ENCODE peak calls at places on chromosomes 2 and 18, in seven cellular contexts. Q is body of pancreas; U is breast epithelium; F is adrenal gland; W is HCT116; D is CD8-positive, alpha-beta memory T cell; O is mammary epithelial cell. B is an unnamed sample.

GRCh38 chr18:23238651-23239349 is 103.5 kb downstream of the CABLES1 start:
- DNase-seq in Q (no peak), U (peak; percentile 56), F (peak; percentile 56), W (no peak), D (no peak), O (no peak), B (no peak)

GRCh38 chr2:170396799-170397459 is 219.0 kb downstream of the MYO3B start:
- DNase-seq in Q (no peak), U (no peak), F (no peak), W (no peak), D (no peak), O (no peak), B (no peak)

GRCh38 chr2:43057026-43057741 is 169.2 kb downstream of the ZFP36L2 start:
- DNase-seq in Q (peak; percentile 77), U (no peak), F (peak; percentile 92), W (no peak), D (no peak), O (no peak), B (no peak)

GRCh38 chr18:46319793-46320192 is 215.6 kb downstream of the HAUS1 start:
- DNase-seq in Q (no peak), U (no peak), F (no peak), W (no peak), D (no peak), O (peak; percentile 17), B (no peak)

GRCh38 chr2:121705390-121705789 is 31.3 kb downstream of the NIFK start:
- DNase-seq in Q (no peak), U (no peak), F (no peak), W (no peak), D (no peak), O (no peak), B (no peak)

GRCh38 chr18:77645170-77645872 is 395.7 kb downstream of the GALR1 start:
- DNase-seq in Q (no peak), U (no peak), F (no peak), W (no peak), D (no peak), O (no peak), B (no peak)

GRCh38 chr2:188897096-188897495 is 77.1 kb upstream of the COL3A1 start:
- DNase-seq in Q (no peak), U (no peak), F (no peak), W (no peak), D (no peak), O (no peak), B (no peak)

GRCh38 chr18:37393945-37394609 is 171.5 kb downstream of the CELF4 start:
- DNase-seq in Q (peak; percentile 63), U (peak; percentile 55), F (peak; percentile 89), W (no peak), D (no peak), O (no peak), B (no peak)

GRCh38 chr18:46067431-46068007 is 4.5 kb downstream of the PSTPIP2 start:
- DNase-seq in Q (peak; percentile 64), U (no peak), F (no peak), W (peak; percentile 43), D (no peak), O (no peak), B (no peak)

GRCh38 chr2:199414465-199414864 is 43.3 kb downstream of the SATB2 start:
- DNase-seq in Q (no peak), U (no peak), F (no peak), W (no peak), D (no peak), O (no peak), B (no peak)
- H3K4me3 ChIP-seq in Q (no peak overlapping the region), U (no peak overlapping the region), F (no peak overlapping the region), W (no peak overlapping the region), D (no peak overlapping the region), O (no peak overlapping the region), B (no peak overlapping the region)

GRCh38 chr18:48137354-48138208 is 207.1 kb upstream of the SMAD2 start:
- DNase-seq in Q (no peak), U (no peak), F (no peak), W (no peak), D (no peak), O (no peak), B (no peak)

GRCh38 chr18:48136544-48137353 is 206.3 kb upstream of the SMAD2 start:
- DNase-seq in Q (peak; percentile 36), U (peak; percentile 60), F (no peak), W (no peak), D (no peak), O (no peak), B (no peak)

GRCh38 chr18:48138660-48139426 is 208.4 kb upstream of the SMAD2 start:
- DNase-seq in Q (peak; percentile 10), U (no peak), F (no peak), W (no peak), D (no peak), O (no peak), B (no peak)

GRCh38 chr18:48139427-48140347 is 209.2 kb upstream of the SMAD2 start:
- DNase-seq in Q (peak; percentile 85), U (peak; percentile 67), F (peak; percentile 83), W (no peak), D (no peak), O (no peak), B (no peak)

DNA sequence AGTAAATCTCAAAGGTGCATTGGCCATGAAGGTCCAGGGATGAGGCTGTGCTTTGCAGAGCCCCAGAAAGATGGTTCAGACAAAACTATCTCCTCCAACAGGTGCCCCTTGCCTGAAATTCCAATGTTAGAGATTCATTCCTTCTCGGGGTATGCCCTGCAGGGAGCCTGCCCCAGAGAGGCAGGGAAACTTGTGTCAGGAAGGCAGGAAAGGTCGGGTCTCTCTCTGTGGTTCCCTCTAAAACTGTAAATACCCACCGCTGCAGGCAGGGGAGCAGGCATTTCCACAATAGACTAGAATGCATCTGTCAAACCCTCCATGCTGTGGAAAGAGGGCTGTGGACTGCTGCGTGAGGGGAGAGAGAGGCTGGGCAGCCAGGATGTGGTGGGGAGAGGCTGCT is 207.8 kb upstream of the SMAD2 start:
- DNase-seq in Q (no peak), U (no peak), F (no peak), W (no peak), D (no peak), O (no peak), B (no peak)
- H3K27me3 ChIP-seq in Q (no peaks in the 10 kb centered on the region), U (no peaks in the 10 kb centered on the region), F (no peaks in the 10 kb centered on the region), W (no peaks in the 10 kb centered on the region), D (peaks cover 8% of the 10 kb centered on the region), O (no peaks in the 10 kb centered on the region), B (peaks cover 16% of the 10 kb centered on the region)

GRCh38 chr2:172564376-172564775 is 8.5 kb downstream of the PDK1 start:
- DNase-seq in Q (no peak), U (no peak), F (no peak), W (no peak), D (no peak), O (peak; percentile 36), B (no peak)

GRCh38 chr2:172561270-172561669 is 5.4 kb downstream of the PDK1 start:
- DNase-seq in Q (no peak), U (no peak), F (no peak), W (no peak), D (no peak), O (no peak), B (no peak)

GRCh38 chr2:172560721-172561120 is 4.8 kb downstream of the PDK1 start:
- DNase-seq in Q (no peak), U (no peak), F (no peak), W (no peak), D (no peak), O (no peak), B (no peak)

GRCh38 chr2:172558372-172558771 is 2.5 kb downstream of the PDK1 start:
- DNase-seq in Q (no peak), U (no peak), F (no peak), W (no peak), D (no peak), O (no peak), B (no peak)

DNA sequence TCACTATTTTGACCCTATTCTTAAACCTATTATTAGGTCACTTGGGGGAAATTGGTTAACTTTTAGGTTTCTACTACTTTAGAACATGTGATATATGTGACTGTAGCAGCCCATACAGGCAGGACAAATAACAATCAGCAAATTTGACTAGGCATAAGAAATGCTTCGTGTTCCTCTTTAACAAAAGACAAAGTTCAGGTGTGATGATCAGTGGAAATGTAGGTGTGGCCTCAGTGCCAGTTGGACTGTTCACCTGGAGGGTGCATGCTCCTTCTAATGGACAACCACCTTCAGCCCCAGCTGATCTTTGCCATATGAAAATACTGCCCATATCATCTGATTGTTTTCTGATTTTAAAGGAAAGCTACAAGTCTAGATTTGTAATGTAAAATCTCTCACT is 6.4 kb downstream of the PDK1 start:
- DNase-seq in Q (no peak), U (no peak), F (no peak), W (no peak), D (no peak), O (no peak), B (no peak)
- H3K36me3 ChIP-seq in Q (no peaks in the 10 kb centered on the region), U (no peaks in the 10 kb centered on the region), F (no peaks in the 10 kb centered on the region), W (peaks cover 20% of the 10 kb centered on the region), D (peaks cover 21% of the 10 kb centered on the region), O (peaks cover 39% of the 10 kb centered on the region), B (peaks cover 67% of the 10 kb centered on the region)

GRCh38 chr2:99707592-99707991 is 217.8 kb upstream of the REV1 start:
- DNase-seq in Q (no peak), U (no peak), F (no peak), W (no peak), D (no peak), O (no peak), B (no peak)

GRCh38 chr2:99706734-99707133 is 216.9 kb upstream of the REV1 start:
- DNase-seq in Q (no peak), U (no peak), F (no peak), W (no peak), D (no peak), O (no peak), B (no peak)

GRCh38 chr2:99709229-99709628 is 219.4 kb upstream of the REV1 start:
- DNase-seq in Q (no peak), U (no peak), F (no peak), W (no peak), D (no peak), O (no peak), B (no peak)

GRCh38 chr2:99710720-99711612 is 221.1 kb upstream of the REV1 start:
- DNase-seq in Q (no peak), U (peak; percentile 59), F (no peak), W (no peak), D (no peak), O (no peak), B (no peak)

DNA sequence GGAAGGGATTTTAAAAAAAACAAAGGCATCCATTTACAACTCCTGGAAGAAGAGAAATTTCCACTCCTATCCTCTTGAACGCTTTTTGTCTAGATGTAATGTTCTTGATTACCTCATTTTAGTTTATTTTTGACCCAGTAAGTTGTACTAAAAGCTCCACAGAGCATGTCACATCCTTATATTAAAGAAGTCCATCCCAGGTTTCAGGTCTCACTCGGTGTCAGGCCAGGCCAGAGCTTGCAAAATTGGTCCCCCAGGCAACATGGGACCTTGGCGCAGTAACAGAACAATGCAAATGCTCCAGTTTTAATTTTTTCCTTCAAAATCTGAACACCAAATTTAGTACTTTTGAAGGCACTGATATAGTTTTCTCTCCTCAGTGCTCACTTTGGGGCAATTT is 218.4 kb upstream of the REV1 start:
- DNase-seq in Q (no peak), U (peak; percentile 52), F (no peak), W (no peak), D (no peak), O (no peak), B (no peak)
- H3K4me3 ChIP-seq in Q (no peak overlapping the region), U (no peak overlapping the region), F (no peak overlapping the region), W (no peak overlapping the region), D (no peak overlapping the region), O (no peak overlapping the region), B (no peak overlapping the region)

GRCh38 chr2:169361706-169362345 is 508 bp downstream of the LRP2 start:
- DNase-seq in Q (peak; percentile 41), U (no peak), F (no peak), W (no peak), D (no peak), O (peak; percentile 4), B (no peak)
- H3K27me3 ChIP-seq in Q (peaks cover 21% of the 10 kb centered on the region), U (no peaks in the 10 kb centered on the region), F (peaks cover 21% of the 10 kb centered on the region), W (peaks cover 13% of the 10 kb centered on the region), D (peaks cover 31% of the 10 kb centered on the region), O (peaks cover 53% of the 10 kb centered on the region), B (peaks cover 16% of the 10 kb centered on the region)